ENCODE peak calls at places on chromosome 1, in five cellular contexts. A is cardiac muscle cell; K is ecto neural progenitor cell; M is CD4-positive, alpha-beta T cell; Q is stimulated activated CD4-positive, alpha-beta T cell treated with anti-CD3 and anti-CD28 coated beads, Interleukin-12 subunit alpha, Interleukin-12 subunit beta, amount 100 ng/mL, for 48 hours. O is an unnamed sample.

GRCh38 chr1:11350265-11350664 is 77.3 kb downstream of the UBIAD1 start:
- DNase-seq in M (no peak), A (no peak), Q (no peak), K (no peak), O (no peak)

GRCh38 chr1:109399326-109399957 is 1.7 kb upstream of the SORT1 start:
- DNase-seq in K (no peak), Q (no peak), A (peak; percentile 72), M (no peak), O (no peak)

GRCh38 chr1:115929846-115930245 is 46.5 kb upstream of the SLC22A15 start:
- DNase-seq in M (no peak), K (no peak), Q (no peak), A (no peak), O (no peak)

GRCh38 chr1:58063095-58063494 is 483.4 kb downstream of the OMA1 start:
- DNase-seq in Q (no peak), K (no peak), M (no peak), A (no peak), O (no peak)

GRCh38 chr1:226736908-226737818 is 1.9 kb downstream of the ITPKB start:
- DNase-seq in M (peak; percentile 40), K (peak; percentile 79), Q (no peak), A (peak; percentile 74), O (peak; percentile 53)

GRCh38 chr1:92961896-92962752 is 862 bp upstream of the DIPK1A start:
- DNase-seq in Q (no peak), A (peak; percentile 34), M (peak; percentile 49), K (no peak), O (peak; percentile 51)

GRCh38 chr1:227789881-227790400 is 25.5 kb upstream of the PRSS38 start:
- DNase-seq in M (no peak), Q (no peak), K (no peak), A (no peak), O (no peak)

GRCh38 chr1:108829498-108829916 is 27.4 kb downstream of the AKNAD1 start:
- DNase-seq in Q (no peak), M (no peak), K (no peak), A (no peak), O (no peak)

GRCh38 chr1:147809236-147809635 is 48.8 kb upstream of the GJA5 start:
- DNase-seq in K (no peak), M (no peak), A (no peak), Q (no peak), O (no peak)

GRCh38 chr1:2561446-2561845 is 5.3 kb downstream of the TNFRSF14 start:
- DNase-seq in M (no peak), A (no peak), K (no peak), Q (no peak), O (no peak)

GRCh38 chr1:164588388-164589341 is 29.7 kb downstream of the PBX1 start:
- DNase-seq in Q (no peak), M (no peak), A (peak; percentile 79), K (peak; percentile 83), O (no peak)

GRCh38 chr1:232471250-232471649 is 158.7 kb downstream of the SIPA1L2 start:
- DNase-seq in M (no peak), K (no peak), A (no peak), Q (no peak), O (no peak)

GRCh38 chr1:67689267-67690017 is 4.4 kb downstream of the GADD45A start:
- DNase-seq in M (no peak), A (no peak), K (no peak), Q (no peak), O (no peak)

GRCh38 chr1:68495532-68495931 is 1.4 kb downstream of the DEPDC1 start:
- DNase-seq in Q (no peak), M (no peak), K (no peak), A (no peak), O (no peak)

GRCh38 chr1:28582248-28582615 is 9.8 kb upstream of the RAB42 start:
- DNase-seq in A (peak; percentile 22), K (no peak), Q (no peak), M (no peak), O (no peak)

GRCh38 chr1:150971583-150972416 is 2.8 kb downstream of the CERS2 start:
- DNase-seq in M (no peak), K (peak; percentile 68), Q (no peak), A (peak; percentile 33), O (no peak)

GRCh38 chr1:27656157-27656893 is 15.7 kb downstream of the IFI6 start:
- DNase-seq in M (no peak), A (no peak), Q (no peak), K (peak; percentile 66), O (no peak)

GRCh38 chr1:96722161-96722908 is 751 bp downstream of the PTBP2 start:
- DNase-seq in A (peak; percentile 35), Q (peak; percentile 30), K (peak; percentile 80), M (peak; percentile 36), O (no peak)

GRCh38 chr1:205030916-205031315 is 12.1 kb upstream of the CNTN2 start:
- DNase-seq in A (no peak), Q (no peak), M (no peak), K (no peak), O (no peak)

GRCh38 chr1:182586380-182586779 is 2.7 kb downstream of the RNASEL start:
- DNase-seq in K (peak; percentile 18), Q (no peak), M (no peak), A (no peak), O (no peak)

GRCh38 chr1:246193537-246193936 is 313.5 kb downstream of the SMYD3 start:
- DNase-seq in K (no peak), M (no peak), Q (no peak), A (no peak), O (no peak)

O was measured in CD8-positive, alpha-beta T cell.